ENCODE peak calls at places on chromosomes 12 and 14, in ten cellular contexts. One of them, this sample, is unnamed.

GRCh38 chr12:56935752-56936151 is 1.5 kb upstream of the SDR9C7 start:
- DNase-seq in activated CD4-positive, alpha-beta T cell treated with anti-CD3 and anti-CD28 coated beads, Interleukin-2, amount 10 ng/mL, durations not matched to agents 7 days and 5 days: no peak
- DNase-seq in germinal center: no peak
- DNase-seq in HCEC 1CT: no peak
- DNase-seq in sigmoid colon: no peak
- DNase-seq in T1000: no peak
- DNase-seq in RPMI7951: no peak
- DNase-seq in stimulated activated CD8-positive, alpha-beta memory T cell treated with anti-CD3 and anti-CD28 coated beads, Interleukin-4, amount 100 ng/mL, for 4 hours: no peak
- DNase-seq in A172: no peak
- DNase-seq in astrocyte of the spinal cord: no peak
- DNase-seq in this sample: no peak

GRCh38 chr14:81406863-81407262 is 6.7 kb upstream of the STON2 start:
- DNase-seq in A172: no peak
- DNase-seq in germinal center: no peak
- DNase-seq in RPMI7951: peak; percentile 79
- DNase-seq in T1000: no peak
- DNase-seq in HCEC 1CT: no peak
- DNase-seq in astrocyte of the spinal cord: peak; percentile 84
- DNase-seq in stimulated activated CD8-positive, alpha-beta memory T cell treated with anti-CD3 and anti-CD28 coated beads, Interleukin-4, amount 100 ng/mL, for 4 hours: no peak
- DNase-seq in sigmoid colon: no peak
- DNase-seq in activated CD4-positive, alpha-beta T cell treated with anti-CD3 and anti-CD28 coated beads, Interleukin-2, amount 10 ng/mL, durations not matched to agents 7 days and 5 days: no peak
- DNase-seq in this sample: peak; percentile 29

GRCh38 chr12:104669057-104669770 is 212.5 kb downstream of the CHST11 start:
- DNase-seq in stimulated activated CD8-positive, alpha-beta memory T cell treated with anti-CD3 and anti-CD28 coated beads, Interleukin-4, amount 100 ng/mL, for 4 hours: no peak
- DNase-seq in HCEC 1CT: no peak
- DNase-seq in T1000: no peak
- DNase-seq in A172: no peak
- DNase-seq in germinal center: no peak
- DNase-seq in astrocyte of the spinal cord: peak; percentile 37
- DNase-seq in sigmoid colon: peak; percentile 91
- DNase-seq in RPMI7951: peak; percentile 60
- DNase-seq in activated CD4-positive, alpha-beta T cell treated with anti-CD3 and anti-CD28 coated beads, Interleukin-2, amount 10 ng/mL, durations not matched to agents 7 days and 5 days: no peak
- DNase-seq in this sample: no peak

GRCh38 chr14:35866595-35867279 is 40.6 kb downstream of the BRMS1L start:
- DNase-seq in RPMI7951: no peak
- DNase-seq in A172: no peak
- DNase-seq in astrocyte of the spinal cord: no peak
- DNase-seq in germinal center: no peak
- DNase-seq in HCEC 1CT: no peak
- DNase-seq in sigmoid colon: no peak
- DNase-seq in activated CD4-positive, alpha-beta T cell treated with anti-CD3 and anti-CD28 coated beads, Interleukin-2, amount 10 ng/mL, durations not matched to agents 7 days and 5 days: no peak
- DNase-seq in T1000: no peak
- DNase-seq in stimulated activated CD8-positive, alpha-beta memory T cell treated with anti-CD3 and anti-CD28 coated beads, Interleukin-4, amount 100 ng/mL, for 4 hours: no peak
- DNase-seq in this sample: no peak

GRCh38 chr12:79547735-79548347 is 142.9 kb downstream of the PAWR start:
- DNase-seq in RPMI7951: peak; percentile 64
- DNase-seq in stimulated activated CD8-positive, alpha-beta memory T cell treated with anti-CD3 and anti-CD28 coated beads, Interleukin-4, amount 100 ng/mL, for 4 hours: no peak
- DNase-seq in T1000: peak; percentile 49
- DNase-seq in HCEC 1CT: peak; percentile 88
- DNase-seq in astrocyte of the spinal cord: peak; percentile 76
- DNase-seq in sigmoid colon: no peak
- DNase-seq in activated CD4-positive, alpha-beta T cell treated with anti-CD3 and anti-CD28 coated beads, Interleukin-2, amount 10 ng/mL, durations not matched to agents 7 days and 5 days: peak; percentile 40
- DNase-seq in germinal center: peak; percentile 16
- DNase-seq in A172: peak; percentile 87
- DNase-seq in this sample: peak; percentile 64

GRCh38 chr14:75301666-75302325 is 23.2 kb downstream of the FOS start:
- DNase-seq in stimulated activated CD8-positive, alpha-beta memory T cell treated with anti-CD3 and anti-CD28 coated beads, Interleukin-4, amount 100 ng/mL, for 4 hours: no peak
- DNase-seq in RPMI7951: no peak
- DNase-seq in T1000: no peak
- DNase-seq in germinal center: no peak
- DNase-seq in HCEC 1CT: no peak
- DNase-seq in sigmoid colon: peak; percentile 77
- DNase-seq in activated CD4-positive, alpha-beta T cell treated with anti-CD3 and anti-CD28 coated beads, Interleukin-2, amount 10 ng/mL, durations not matched to agents 7 days and 5 days: no peak
- DNase-seq in A172: no peak
- DNase-seq in astrocyte of the spinal cord: no peak
- DNase-seq in this sample: no peak

GRCh38 chr12:55713721-55714120 is 2.1 kb upstream of the BLOC1S1 start:
- DNase-seq in T1000: no peak
- DNase-seq in HCEC 1CT: peak; percentile 95
- DNase-seq in activated CD4-positive, alpha-beta T cell treated with anti-CD3 and anti-CD28 coated beads, Interleukin-2, amount 10 ng/mL, durations not matched to agents 7 days and 5 days: no peak
- DNase-seq in RPMI7951: no peak
- DNase-seq in stimulated activated CD8-positive, alpha-beta memory T cell treated with anti-CD3 and anti-CD28 coated beads, Interleukin-4, amount 100 ng/mL, for 4 hours: no peak
- DNase-seq in germinal center: no peak
- DNase-seq in sigmoid colon: no peak
- DNase-seq in A172: no peak
- DNase-seq in astrocyte of the spinal cord: peak; percentile 66
- DNase-seq in this sample: peak; percentile 89

GRCh38 chr14:56676042-56676441 is 96.4 kb downstream of the TMEM260 start:
- DNase-seq in T1000: no peak
- DNase-seq in RPMI7951: no peak
- DNase-seq in sigmoid colon: no peak
- DNase-seq in activated CD4-positive, alpha-beta T cell treated with anti-CD3 and anti-CD28 coated beads, Interleukin-2, amount 10 ng/mL, durations not matched to agents 7 days and 5 days: no peak
- DNase-seq in stimulated activated CD8-positive, alpha-beta memory T cell treated with anti-CD3 and anti-CD28 coated beads, Interleukin-4, amount 100 ng/mL, for 4 hours: no peak
- DNase-seq in HCEC 1CT: no peak
- DNase-seq in astrocyte of the spinal cord: no peak
- DNase-seq in A172: no peak
- DNase-seq in germinal center: no peak
- DNase-seq in this sample: no peak

GRCh38 chr14:78455896-78456435 is 285.8 kb downstream of the NRXN3 start:
- DNase-seq in T1000: no peak
- DNase-seq in sigmoid colon: no peak
- DNase-seq in HCEC 1CT: no peak
- DNase-seq in astrocyte of the spinal cord: no peak
- DNase-seq in germinal center: no peak
- DNase-seq in A172: no peak
- DNase-seq in activated CD4-positive, alpha-beta T cell treated with anti-CD3 and anti-CD28 coated beads, Interleukin-2, amount 10 ng/mL, durations not matched to agents 7 days and 5 days: no peak
- DNase-seq in RPMI7951: no peak
- DNase-seq in stimulated activated CD8-positive, alpha-beta memory T cell treated with anti-CD3 and anti-CD28 coated beads, Interleukin-4, amount 100 ng/mL, for 4 hours: no peak
- DNase-seq in this sample: no peak

GRCh38 chr14:50823763-50824636 is 7.0 kb downstream of the NIN start:
- DNase-seq in T1000: no peak
- DNase-seq in stimulated activated CD8-positive, alpha-beta memory T cell treated with anti-CD3 and anti-CD28 coated beads, Interleukin-4, amount 100 ng/mL, for 4 hours: no peak
- DNase-seq in HCEC 1CT: no peak
- DNase-seq in activated CD4-positive, alpha-beta T cell treated with anti-CD3 and anti-CD28 coated beads, Interleukin-2, amount 10 ng/mL, durations not matched to agents 7 days and 5 days: no peak
- DNase-seq in RPMI7951: no peak
- DNase-seq in sigmoid colon: no peak
- DNase-seq in astrocyte of the spinal cord: no peak
- DNase-seq in germinal center: peak; percentile 31
- DNase-seq in A172: no peak
- DNase-seq in this sample: no peak